ENCODE peak calls at places on chromosomes 3 and 15, in eight cellular contexts. M, Z, X, G, H, O, E and J are unnamed samples.

GRCh38 chr3:158678687-158679086 is 6.2 kb upstream of the LXN start:
- DNase-seq in G (no peak), H (no peak), X (no peak), M (no peak), O (no peak), E (no peak), Z (no peak), J (no peak)

GRCh38 chr3:194203482-194204035 is 67.6 kb downstream of the HES1 start:
- DNase-seq in X (no peak), G (no peak), M (no peak), H (no peak), O (no peak), E (no peak), Z (no peak), J (no peak)

GRCh38 chr3:100254168-100254777 is 6.5 kb upstream of the TBC1D23 start:
- DNase-seq in E (no peak), M (peak; percentile 53), X (peak; percentile 68), Z (peak; percentile 23), H (peak; percentile 38), O (peak; percentile 25), G (peak; percentile 82), J (no peak)

GRCh38 chr3:114508208-114508607 is 214.4 kb downstream of the TIGIT start:
- DNase-seq in E (no peak), M (no peak), O (no peak), X (no peak), H (no peak), Z (no peak), G (no peak), J (no peak)

GRCh38 chr15:70314652-70315051 is 216.9 kb upstream of the TLE3 start:
- DNase-seq in M (no peak), G (no peak), H (no peak), X (no peak), O (no peak), Z (no peak), E (no peak), J (no peak)

GRCh38 chr3:54857343-54857742 is 70.5 kb downstream of the LRTM1 start:
- DNase-seq in O (no peak), H (peak; percentile 74), Z (no peak), M (no peak), X (no peak), E (no peak), G (peak; percentile 83), J (no peak)

GRCh38 chr3:113223831-113224240 is 12.5 kb downstream of the BOC start:
- DNase-seq in G (no peak), Z (no peak), E (no peak), O (peak; percentile 28), H (no peak), M (no peak), X (no peak), J (no peak)

GRCh38 chr3:112470791-112471190 is 28.5 kb downstream of the BTLA start:
- DNase-seq in O (no peak), Z (no peak), G (no peak), E (no peak), M (no peak), X (no peak), H (no peak), J (no peak)

GRCh38 chr3:126108689-126109075 is 24.8 kb upstream of the SLC41A3 start:
- DNase-seq in G (no peak), M (no peak), E (no peak), H (no peak), X (no peak), O (no peak), Z (no peak), J (no peak)

GRCh38 chr3:112778298-112779008 is 68.2 kb downstream of the CD200R1L start:
- DNase-seq in E (no peak), M (no peak), O (no peak), X (no peak), G (peak; percentile 86), H (peak; percentile 93), Z (no peak), J (no peak)

GRCh38 chr3:100893590-100893989 is 99.6 kb downstream of the ABI3BP start:
- DNase-seq in E (peak; percentile 66), X (no peak), M (no peak), O (peak; percentile 19), Z (no peak), H (peak; percentile 38), G (peak; percentile 62), J (no peak)

GRCh38 chr15:88375234-88375926 is 91.8 kb downstream of the MRPL46 start:
- DNase-seq in M (no peak), X (no peak), H (peak; percentile 6), E (no peak), G (no peak), O (no peak), Z (no peak), J (no peak)

GRCh38 chr3:122415762-122416654 is at the start of gene WDR5B:
- DNase-seq in O (peak; percentile 97), X (peak; percentile 98), E (peak; percentile 99), M (peak; percentile 98), H (peak; percentile 97), Z (peak; percentile 97), G (peak; percentile 99), J (peak; percentile 87)

GRCh38 chr15:44882499-44882968 is 74.0 kb upstream of the TERB2 start:
- DNase-seq in X (no peak), H (peak; percentile 68), M (no peak), E (no peak), O (no peak), Z (no peak), G (peak; percentile 16), J (no peak)

GRCh38 chr3:123331006-123331405 is 117.9 kb downstream of the ADCY5 start:
- DNase-seq in G (no peak), E (peak; percentile 73), O (peak; percentile 59), Z (no peak), X (no peak), H (no peak), M (no peak), J (no peak)

GRCh38 chr3:194323785-194324735 is 27.1 kb downstream of the CPN2 start:
- DNase-seq in O (peak; percentile 86), Z (peak; percentile 88), M (no peak), G (peak; percentile 96), X (no peak), E (no peak), H (peak; percentile 78), J (no peak)

GRCh38 chr3:43346990-43347749 is 60.8 kb downstream of the SNRK start:
- DNase-seq in M (no peak), H (no peak), O (no peak), G (no peak), X (no peak), E (no peak), Z (no peak), J (no peak)

GRCh38 chr15:90839187-90840071 is 29.0 kb upstream of the FURIN start:
- DNase-seq in M (no peak), E (no peak), O (no peak), X (peak; percentile 86), H (peak; percentile 93), G (no peak), Z (no peak), J (no peak)

GRCh38 chr15:101795455-101795854 is 7.9 kb upstream of the OR4F6 start:
- DNase-seq in X (no peak), M (no peak), O (no peak), Z (no peak), E (no peak), G (peak; percentile 57), H (peak; percentile 59), J (no peak)

GRCh38 chr3:9869955-9870354 is 10.1 kb downstream of the CIDEC start:
- DNase-seq in X (no peak), G (no peak), Z (no peak), O (no peak), E (no peak), M (no peak), H (no peak), J (no peak)

GRCh38 chr3:69305011-69305410 is 80.9 kb downstream of the FRMD4B start:
- DNase-seq in E (no peak), O (no peak), Z (no peak), M (no peak), G (peak; percentile 43), X (no peak), H (peak; percentile 89), J (no peak)

GRCh38 chr3:140532793-140533330 is 145.0 kb upstream of the TRIM42 start:
- DNase-seq in G (no peak), E (no peak), Z (no peak), H (no peak), X (no peak), M (no peak), O (no peak), J (no peak)

GRCh38 chr3:140529558-140529957 is 148.3 kb upstream of the TRIM42 start:
- DNase-seq in X (no peak), H (no peak), M (no peak), G (no peak), E (no peak), O (no peak), Z (no peak), J (no peak)

GRCh38 chr3:140527156-140527555 is 150.7 kb upstream of the TRIM42 start:
- DNase-seq in M (no peak), G (no peak), Z (no peak), O (no peak), X (no peak), H (no peak), E (no peak), J (no peak)

GRCh38 chr3:140530603-140531002 is 147.3 kb upstream of the TRIM42 start:
- DNase-seq in X (no peak), O (no peak), G (peak; percentile 5), E (no peak), H (no peak), M (no peak), Z (no peak), J (no peak)

GRCh38 chr3:140529096-140529495 is 148.8 kb upstream of the TRIM42 start:
- DNase-seq in Z (no peak), O (no peak), X (no peak), H (peak; percentile 100), E (no peak), M (no peak), G (peak; percentile 89), J (no peak)
- H3K4me1 ChIP-seq in Z (no peaks in the 10 kb centered on the region), O (peaks cover 12% of the 10 kb centered on the region), X (no peaks in the 10 kb centered on the region), H (peaks cover 31% of the 10 kb centered on the region), E (no peaks in the 10 kb centered on the region), M (no peaks in the 10 kb centered on the region), G (peaks cover 21% of the 10 kb centered on the region), J (no peaks in the 10 kb centered on the region)

GRCh38 chr15:85496146-85496545 is 115.7 kb downstream of the AKAP13 start:
- DNase-seq in X (no peak), E (no peak), G (no peak), Z (no peak), O (no peak), H (no peak), M (no peak), J (no peak)
- H3K4me1 ChIP-seq in X (peaks cover 33% of the 10 kb centered on the region), E (peaks cover 19% of the 10 kb centered on the region), G (peaks cover 40% of the 10 kb centered on the region), Z (peaks cover 33% of the 10 kb centered on the region), O (peaks cover 87% of the 10 kb centered on the region), H (peaks cover 4% of the 10 kb centered on the region), M (peaks cover 26% of the 10 kb centered on the region), J (peaks cover 4% of the 10 kb centered on the region)

DNA sequence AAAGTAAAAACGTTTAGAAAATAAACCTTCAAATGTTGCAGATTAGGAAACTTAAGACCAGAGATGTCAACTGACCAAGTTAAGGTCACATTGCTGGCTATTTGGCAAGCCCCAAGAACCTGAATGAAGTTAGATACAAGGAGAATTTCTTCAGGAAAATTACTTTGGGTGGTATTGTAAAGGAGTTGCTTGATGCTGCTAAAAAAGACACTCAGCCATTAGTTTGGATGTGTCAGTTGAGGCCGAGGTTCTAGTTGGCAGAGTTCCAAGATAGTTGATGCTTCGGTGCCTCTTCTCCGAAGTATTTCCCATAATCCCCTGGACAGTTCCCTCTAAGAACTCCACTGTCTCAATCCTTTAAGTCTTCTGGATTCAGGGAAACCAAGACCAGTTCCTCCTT is 24.3 kb downstream of the SIAH2 start:
- DNase-seq in G (peak; percentile 22), M (no peak), X (no peak), Z (no peak), E (no peak), O (no peak), H (peak; percentile 74), J (no peak)
- H3K4me1 ChIP-seq in G (peaks cover 12% of the 10 kb centered on the region), M (no peaks in the 10 kb centered on the region), X (peaks cover 23% of the 10 kb centered on the region), Z (peaks cover 15% of the 10 kb centered on the region), E (peaks cover 19% of the 10 kb centered on the region), O (peaks cover 64% of the 10 kb centered on the region), H (peaks cover 35% of the 10 kb centered on the region), J (peaks cover 22% of the 10 kb centered on the region)

GRCh38 chr3:149352556-149352955 is 19.1 kb upstream of the TM4SF18 start:
- DNase-seq in O (peak; percentile 57), H (peak; percentile 58), X (peak; percentile 51), G (peak; percentile 84), E (peak; percentile 69), M (no peak), Z (peak; percentile 50), J (no peak)
- H3K4me1 ChIP-seq in O (peaks cover 17% of the 10 kb centered on the region), H (no peaks in the 10 kb centered on the region), X (no peaks in the 10 kb centered on the region), G (peaks cover 9% of the 10 kb centered on the region), E (no peaks in the 10 kb centered on the region), M (no peaks in the 10 kb centered on the region), Z (no peaks in the 10 kb centered on the region), J (no peaks in the 10 kb centered on the region)